ENCODE peak calls at places on chromosomes 6 and 20, in six cellular contexts. One of them, this sample, is unnamed.

GRCh38 chr6:121951918-121952379 is 447.5 kb upstream of the HSF2 start:
- DNase-seq in foreskin fibroblast: peak
- DNase-seq in GM12865: no peak
- DNase-seq in ovary: no peak
- DNase-seq in mesendoderm: no peak
- DNase-seq in cardiac fibroblast: peak
- DNase-seq in this sample: peak

GRCh38 chr6:167795874-167796667 is 30.6 kb upstream of the AFDN start:
- DNase-seq in foreskin fibroblast: no peak
- DNase-seq in GM12865: no peak
- DNase-seq in ovary: no peak
- DNase-seq in mesendoderm: no peak
- DNase-seq in cardiac fibroblast: peak
- DNase-seq in this sample: no peak

GRCh38 chr20:58169441-58169840 is 59.0 kb downstream of the ANKRD60 start:
- DNase-seq in foreskin fibroblast: peak
- DNase-seq in GM12865: no peak
- DNase-seq in ovary: no peak
- DNase-seq in mesendoderm: no peak
- DNase-seq in cardiac fibroblast: no peak
- DNase-seq in this sample: peak

GRCh38 chr6:164037165-164037564 is 622.6 kb downstream of the QKI start:
- DNase-seq in foreskin fibroblast: no peak
- DNase-seq in GM12865: no peak
- DNase-seq in ovary: no peak
- DNase-seq in mesendoderm: no peak
- DNase-seq in cardiac fibroblast: no peak
- DNase-seq in this sample: no peak

GRCh38 chr6:53717571-53717970 is 52.0 kb upstream of the KLHL31 start:
- DNase-seq in foreskin fibroblast: no peak
- DNase-seq in GM12865: no peak
- DNase-seq in ovary: no peak
- DNase-seq in mesendoderm: peak
- DNase-seq in cardiac fibroblast: no peak
- DNase-seq in this sample: no peak

GRCh38 chr6:21769405-21769851 is 175.9 kb downstream of the SOX4 start:
- DNase-seq in foreskin fibroblast: peak
- DNase-seq in GM12865: no peak
- DNase-seq in ovary: peak
- DNase-seq in mesendoderm: peak
- DNase-seq in cardiac fibroblast: peak
- DNase-seq in this sample: peak

GRCh38 chr6:157432231-157432630 is 51.2 kb downstream of the ZDHHC14 start:
- DNase-seq in foreskin fibroblast: no peak
- DNase-seq in GM12865: no peak
- DNase-seq in ovary: no peak
- DNase-seq in mesendoderm: no peak
- DNase-seq in cardiac fibroblast: no peak
- DNase-seq in this sample: no peak

GRCh38 chr6:11288065-11288464 is 55.6 kb upstream of the NEDD9 start:
- DNase-seq in foreskin fibroblast: no peak
- DNase-seq in GM12865: no peak
- DNase-seq in ovary: no peak
- DNase-seq in mesendoderm: no peak
- DNase-seq in cardiac fibroblast: no peak
- DNase-seq in this sample: no peak

GRCh38 chr6:26362836-26363220 is 2.2 kb upstream of the BTN3A2 start:
- DNase-seq in foreskin fibroblast: no peak
- DNase-seq in GM12865: no peak
- DNase-seq in ovary: no peak
- DNase-seq in mesendoderm: no peak
- DNase-seq in cardiac fibroblast: no peak
- DNase-seq in this sample: no peak

DNA sequence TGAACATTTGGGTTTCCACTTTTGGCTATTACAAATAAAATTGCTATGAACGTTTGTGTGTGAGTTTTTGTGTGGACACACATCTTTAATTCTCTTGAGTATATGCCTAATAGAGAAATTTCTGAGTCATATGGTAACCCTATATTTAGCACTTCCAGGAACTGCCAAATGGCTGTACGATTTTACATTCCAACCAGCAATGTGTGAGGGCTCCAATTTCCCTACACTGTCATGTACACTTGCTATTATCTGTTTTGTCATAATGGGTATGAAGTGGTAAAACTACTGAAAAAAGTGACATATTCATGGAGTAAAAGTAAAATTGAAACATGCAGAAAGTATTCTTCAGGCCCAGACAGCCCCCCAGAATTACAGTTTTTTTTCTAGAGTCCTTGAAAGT is 59.6 kb upstream of the ESR1 start:
- DNase-seq in foreskin fibroblast: no peak
- DNase-seq in GM12865: no peak
- DNase-seq in ovary: no peak
- DNase-seq in mesendoderm: no peak
- DNase-seq in cardiac fibroblast: peak
- DNase-seq in this sample: peak
- H3K4me3 ChIP-seq in foreskin fibroblast: no peak
- H3K4me3 ChIP-seq in GM12865: no peak
- H3K4me3 ChIP-seq in ovary: no peak
- H3K4me3 ChIP-seq in mesendoderm: no peak
- H3K4me3 ChIP-seq in cardiac fibroblast: no peak
- H3K4me3 ChIP-seq in this sample: no peak

DNA sequence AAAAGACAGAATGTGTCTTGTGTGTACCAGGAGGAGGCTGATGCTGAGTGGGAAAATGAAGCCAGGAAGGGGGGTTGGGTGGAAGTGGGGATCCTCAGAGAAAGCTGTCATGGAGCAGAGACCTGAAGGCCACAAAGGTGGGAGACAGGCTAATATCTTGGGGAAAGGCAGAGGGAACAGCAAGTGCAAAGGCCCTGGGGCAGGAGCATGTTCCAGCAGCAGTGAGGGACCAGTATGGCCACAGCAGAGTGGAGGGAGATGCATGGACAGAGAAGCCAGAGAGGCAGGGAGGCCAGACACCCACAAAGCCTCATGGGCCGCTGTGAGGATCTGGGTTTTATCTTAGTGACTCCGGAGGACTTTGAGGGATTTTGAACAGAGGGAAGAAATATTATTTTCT is 254.2 kb upstream of the SULF2 start:
- DNase-seq in foreskin fibroblast: no peak
- DNase-seq in GM12865: no peak
- DNase-seq in ovary: no peak
- DNase-seq in mesendoderm: no peak
- DNase-seq in cardiac fibroblast: no peak
- DNase-seq in this sample: no peak
- H3K4me3 ChIP-seq in foreskin fibroblast: no peak
- H3K4me3 ChIP-seq in GM12865: no peak
- H3K4me3 ChIP-seq in ovary: no peak
- H3K4me3 ChIP-seq in mesendoderm: no peak
- H3K4me3 ChIP-seq in cardiac fibroblast: no peak
- H3K4me3 ChIP-seq in this sample: no peak

GRCh38 chr20:15257071-15257470 is 919.7 kb upstream of the FLRT3 start:
- DNase-seq in foreskin fibroblast: no peak
- DNase-seq in GM12865: no peak
- DNase-seq in ovary: no peak
- DNase-seq in mesendoderm: no peak
- DNase-seq in cardiac fibroblast: no peak
- DNase-seq in this sample: no peak

GRCh38 chr20:15252289-15252688 is 914.9 kb upstream of the FLRT3 start:
- DNase-seq in foreskin fibroblast: no peak
- DNase-seq in GM12865: no peak
- DNase-seq in ovary: no peak
- DNase-seq in mesendoderm: no peak
- DNase-seq in cardiac fibroblast: no peak
- DNase-seq in this sample: no peak

GRCh38 chr20:15257471-15257870 is 920.1 kb upstream of the FLRT3 start:
- DNase-seq in foreskin fibroblast: no peak
- DNase-seq in GM12865: no peak
- DNase-seq in ovary: no peak
- DNase-seq in mesendoderm: no peak
- DNase-seq in cardiac fibroblast: no peak
- DNase-seq in this sample: no peak

GRCh38 chr20:15248618-15249395 is 911.4 kb upstream of the FLRT3 start:
- DNase-seq in foreskin fibroblast: no peak
- DNase-seq in GM12865: peak
- DNase-seq in ovary: no peak
- DNase-seq in mesendoderm: no peak
- DNase-seq in cardiac fibroblast: no peak
- DNase-seq in this sample: no peak

GRCh38 chr20:15253431-15253830 is 916.0 kb upstream of the FLRT3 start:
- DNase-seq in foreskin fibroblast: no peak
- DNase-seq in GM12865: no peak
- DNase-seq in ovary: no peak
- DNase-seq in mesendoderm: no peak
- DNase-seq in cardiac fibroblast: no peak
- DNase-seq in this sample: no peak
- H3K4me3 ChIP-seq in foreskin fibroblast: no peak
- H3K4me3 ChIP-seq in GM12865: no peak
- H3K4me3 ChIP-seq in ovary: no peak
- H3K4me3 ChIP-seq in mesendoderm: no peak
- H3K4me3 ChIP-seq in cardiac fibroblast: no peak
- H3K4me3 ChIP-seq in this sample: no peak

GRCh38 chr6:146028250-146028789 is 542 bp upstream of the GRM1 start:
- DNase-seq in foreskin fibroblast: peak
- DNase-seq in GM12865: peak
- DNase-seq in ovary: peak
- DNase-seq in mesendoderm: peak
- DNase-seq in cardiac fibroblast: peak
- DNase-seq in this sample: peak
- H3K4me3 ChIP-seq in foreskin fibroblast: no peak
- H3K4me3 ChIP-seq in GM12865: no peak
- H3K4me3 ChIP-seq in ovary: no peak
- H3K4me3 ChIP-seq in mesendoderm: no peak
- H3K4me3 ChIP-seq in cardiac fibroblast: no peak
- H3K4me3 ChIP-seq in this sample: no peak

GRCh38 chr6:137896647-137897046 is 29.6 kb downstream of the TNFAIP3 start:
- DNase-seq in foreskin fibroblast: no peak
- DNase-seq in GM12865: no peak
- DNase-seq in ovary: no peak
- DNase-seq in mesendoderm: no peak
- DNase-seq in cardiac fibroblast: no peak
- DNase-seq in this sample: no peak

GRCh38 chr6:137892271-137892708 is 25.2 kb downstream of the TNFAIP3 start:
- DNase-seq in foreskin fibroblast: peak
- DNase-seq in GM12865: peak
- DNase-seq in ovary: no peak
- DNase-seq in mesendoderm: no peak
- DNase-seq in cardiac fibroblast: peak
- DNase-seq in this sample: no peak

GRCh38 chr6:137894779-137895385 is 27.8 kb downstream of the TNFAIP3 start:
- DNase-seq in foreskin fibroblast: peak
- DNase-seq in GM12865: no peak
- DNase-seq in ovary: no peak
- DNase-seq in mesendoderm: no peak
- DNase-seq in cardiac fibroblast: no peak
- DNase-seq in this sample: no peak

GRCh38 chr6:137893726-137894125 is 26.7 kb downstream of the TNFAIP3 start:
- DNase-seq in foreskin fibroblast: peak
- DNase-seq in GM12865: no peak
- DNase-seq in ovary: no peak
- DNase-seq in mesendoderm: no peak
- DNase-seq in cardiac fibroblast: no peak
- DNase-seq in this sample: no peak

GRCh38 chr6:137890983-137891537 is 24.0 kb downstream of the TNFAIP3 start:
- DNase-seq in foreskin fibroblast: no peak
- DNase-seq in GM12865: no peak
- DNase-seq in ovary: no peak
- DNase-seq in mesendoderm: no peak
- DNase-seq in cardiac fibroblast: no peak
- DNase-seq in this sample: no peak
- H3K4me3 ChIP-seq in foreskin fibroblast: no peak
- H3K4me3 ChIP-seq in GM12865: no peak
- H3K4me3 ChIP-seq in ovary: no peak
- H3K4me3 ChIP-seq in mesendoderm: no peak
- H3K4me3 ChIP-seq in cardiac fibroblast: no peak
- H3K4me3 ChIP-seq in this sample: no peak

DNA sequence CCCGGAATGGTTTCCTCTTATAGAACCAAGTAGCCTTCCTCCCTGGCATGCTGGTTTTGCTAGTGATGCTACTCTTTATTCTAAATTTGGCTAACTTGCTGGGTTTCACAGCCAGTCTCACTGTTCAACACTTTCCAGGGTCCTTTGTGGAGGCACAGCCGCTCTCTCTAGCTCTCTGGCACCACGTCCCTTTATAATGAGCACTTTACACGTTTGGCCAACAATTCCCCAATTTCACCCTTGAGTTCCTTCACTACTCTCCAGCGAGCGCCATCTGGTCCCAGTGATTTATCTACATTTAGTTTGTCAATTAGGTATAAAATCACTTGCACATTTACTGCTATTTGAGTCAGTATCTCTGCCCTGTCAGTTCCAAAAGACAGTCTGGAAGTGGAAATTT is 241.9 kb upstream of the MOCS1 start:
- DNase-seq in foreskin fibroblast: no peak
- DNase-seq in GM12865: no peak
- DNase-seq in ovary: no peak
- DNase-seq in mesendoderm: no peak
- DNase-seq in cardiac fibroblast: no peak
- DNase-seq in this sample: no peak
- H3K4me3 ChIP-seq in foreskin fibroblast: no peak
- H3K4me3 ChIP-seq in GM12865: no peak
- H3K4me3 ChIP-seq in ovary: no peak
- H3K4me3 ChIP-seq in mesendoderm: no peak
- H3K4me3 ChIP-seq in cardiac fibroblast: no peak
- H3K4me3 ChIP-seq in this sample: no peak

GRCh38 chr6:165877192-165877591 is 214.2 kb upstream of the PDE10A start:
- DNase-seq in foreskin fibroblast: no peak
- DNase-seq in GM12865: no peak
- DNase-seq in ovary: no peak
- DNase-seq in mesendoderm: no peak
- DNase-seq in cardiac fibroblast: no peak
- DNase-seq in this sample: no peak
- H3K4me3 ChIP-seq in foreskin fibroblast: no peak
- H3K4me3 ChIP-seq in GM12865: no peak
- H3K4me3 ChIP-seq in ovary: no peak
- H3K4me3 ChIP-seq in mesendoderm: no peak
- H3K4me3 ChIP-seq in cardiac fibroblast: no peak
- H3K4me3 ChIP-seq in this sample: no peak

GRCh38 chr6:29597184-29597583 is 12.3 kb downstream of the OR2H2 start:
- DNase-seq in foreskin fibroblast: no peak
- DNase-seq in GM12865: no peak
- DNase-seq in ovary: no peak
- DNase-seq in mesendoderm: no peak
- DNase-seq in cardiac fibroblast: no peak
- DNase-seq in this sample: no peak

GRCh38 chr6:29603456-29603855 is 18.5 kb downstream of the OR2H2 start:
- DNase-seq in foreskin fibroblast: no peak
- DNase-seq in GM12865: no peak
- DNase-seq in ovary: no peak
- DNase-seq in mesendoderm: no peak
- DNase-seq in cardiac fibroblast: no peak
- DNase-seq in this sample: no peak

GRCh38 chr6:29598348-29598747 is 13.4 kb downstream of the OR2H2 start:
- DNase-seq in foreskin fibroblast: no peak
- DNase-seq in GM12865: no peak
- DNase-seq in ovary: no peak
- DNase-seq in mesendoderm: no peak
- DNase-seq in cardiac fibroblast: no peak
- DNase-seq in this sample: no peak

GRCh38 chr6:29603930-29604329 is 19.0 kb downstream of the OR2H2 start:
- DNase-seq in foreskin fibroblast: no peak
- DNase-seq in GM12865: no peak
- DNase-seq in ovary: no peak
- DNase-seq in mesendoderm: no peak
- DNase-seq in cardiac fibroblast: no peak
- DNase-seq in this sample: no peak

GRCh38 chr6:29602564-29603361 is 17.8 kb downstream of the OR2H2 start:
- DNase-seq in foreskin fibroblast: no peak
- DNase-seq in GM12865: peak
- DNase-seq in ovary: no peak
- DNase-seq in mesendoderm: peak
- DNase-seq in cardiac fibroblast: peak
- DNase-seq in this sample: peak
- H3K4me3 ChIP-seq in foreskin fibroblast: no peak
- H3K4me3 ChIP-seq in GM12865: no peak
- H3K4me3 ChIP-seq in ovary: no peak
- H3K4me3 ChIP-seq in mesendoderm: no peak
- H3K4me3 ChIP-seq in cardiac fibroblast: no peak
- H3K4me3 ChIP-seq in this sample: no peak

This sample was measured in brain microvascular endothelial cell.